ENCODE peak calls at places on chromosome 1, in nine cellular contexts. Z is mesendoderm; K is cardiac muscle cell; F is NCI-H2029 treated with DMSO at 0.1 percent for 48 hours; U is effector memory CD8-positive, alpha-beta T cell; N is endothelial cell; S is activated naive CD4-positive, alpha-beta T cell treated with anti-CD3 and anti-CD28 coated beads for 36 hours; X is cardiac septum; E is Daoy. B is an unnamed sample.

GRCh38 chr1:171948491-171948890 is 107.2 kb downstream of the DNM3 start:
- DNase-seq in Z (peak), K (no peak), F (no peak), U (no peak), N (no peak), S (no peak), X (no peak), E (peak), B (peak)

GRCh38 chr1:60527567-60527966 is 454.0 kb upstream of the C1orf87 start:
- DNase-seq in Z (no peak), K (no peak), F (no peak), U (no peak), N (no peak), S (no peak), X (no peak), E (no peak), B (no peak)

GRCh38 chr1:37839676-37840075 is 19.7 kb downstream of the MTF1 start:
- DNase-seq in Z (no peak), K (no peak), F (no peak), U (no peak), N (no peak), S (no peak), X (no peak), E (no peak), B (no peak)

GRCh38 chr1:60914982-60915381 is 167.4 kb upstream of the NFIA start:
- DNase-seq in Z (no peak), K (no peak), F (no peak), U (no peak), N (no peak), S (no peak), X (no peak), E (no peak), B (no peak)

GRCh38 chr1:34113362-34113761 is 51.7 kb downstream of the CSMD2 start:
- DNase-seq in Z (peak), K (peak), F (no peak), U (no peak), N (peak), S (no peak), X (no peak), E (no peak), B (no peak)

GRCh38 chr1:232626452-232626851 is 3.5 kb downstream of the SIPA1L2 start:
- DNase-seq in Z (no peak), K (no peak), F (no peak), U (no peak), N (no peak), S (no peak), X (no peak), E (no peak), B (no peak)

GRCh38 chr1:23322770-23323169 is 21.3 kb downstream of the HNRNPR start:
- DNase-seq in Z (no peak), K (no peak), F (no peak), U (no peak), N (no peak), S (no peak), X (no peak), E (no peak), B (no peak)

GRCh38 chr1:16181887-16182719 is 26.2 kb upstream of the EPHA2 start:
- DNase-seq in Z (peak), K (peak), F (no peak), U (no peak), N (peak), S (no peak), X (peak), E (peak), B (peak)

GRCh38 chr1:43349594-43350306 is 9.0 kb upstream of the CDC20 start:
- DNase-seq in Z (no peak), K (peak), F (no peak), U (no peak), N (no peak), S (no peak), X (peak), E (no peak), B (peak)

GRCh38 chr1:84995484-84996334 is 1.2 kb downstream of the MCOLN2 start:
- DNase-seq in Z (no peak), K (no peak), F (no peak), U (peak), N (no peak), S (peak), X (no peak), E (no peak), B (no peak)